ENCODE peak calls at places on chromosomes 5 and 9, in ten cellular contexts. H is IMR-90, Q is foreskin fibroblast, S is neural crest cell, O is AG04450, V is colonic mucosa, K is psoas muscle, I is heart right ventricle, F is cardiac fibroblast, E is PC-3. U is an unnamed sample.

GRCh38 chr9:33159760-33160127 is 7.4 kb downstream of the B4GALT1 start:
- DNase-seq in K (peak), V (peak), Q (no peak), E (peak), F (peak), I (peak), S (no peak), H (peak), O (no peak), U (no peak)

GRCh38 chr9:135568026-135568425 is 6.5 kb downstream of the PAEP start:
- DNase-seq in V (no peak), H (no peak), O (no peak), I (no peak), K (no peak), E (no peak), Q (no peak), S (no peak), F (no peak), U (no peak)

GRCh38 chr5:124746916-124747769 is 704 bp upstream of the ZNF608 start:
- DNase-seq in O (peak), E (peak), S (peak), V (peak), H (peak), F (peak), K (peak), Q (peak), I (peak), U (no peak)

GRCh38 chr5:143065185-143065584 is 295.0 kb downstream of the ARHGAP26 start:
- DNase-seq in Q (peak), F (peak), I (no peak), V (no peak), K (no peak), H (peak), S (no peak), E (no peak), O (peak), U (no peak)

GRCh38 chr9:87119328-87119881 is 172.1 kb upstream of the GAS1 start:
- DNase-seq in E (peak), K (no peak), V (no peak), Q (peak), H (peak), S (no peak), I (peak), O (peak), F (peak), U (no peak)

GRCh38 chr9:132407196-132407595 is 556 bp upstream of the TTF1 start:
- DNase-seq in Q (no peak), F (no peak), V (no peak), O (no peak), H (no peak), S (no peak), I (no peak), E (no peak), K (no peak), U (no peak)

GRCh38 chr5:144390133-144390532 is 219.5 kb downstream of the KCTD16 start:
- DNase-seq in H (peak), S (no peak), Q (no peak), F (no peak), K (no peak), O (no peak), I (no peak), E (peak), V (no peak), U (no peak)

GRCh38 chr5:103565711-103566110 is 3.1 kb upstream of the NUDT12 start:
- DNase-seq in K (no peak), I (no peak), F (no peak), V (no peak), E (no peak), S (no peak), Q (no peak), O (no peak), H (no peak), U (no peak)

GRCh38 chr9:31253800-31254762 is 1130.4 kb upstream of the ACO1 start:
- DNase-seq in V (no peak), H (no peak), Q (no peak), I (no peak), O (no peak), K (no peak), E (no peak), S (no peak), F (no peak), U (no peak)

GRCh38 chr5:142065273-142065672 is 43.3 kb upstream of the NDFIP1 start:
- DNase-seq in K (no peak), Q (peak), V (no peak), S (peak), I (no peak), F (peak), E (no peak), H (peak), O (no peak), U (no peak)

GRCh38 chr5:43602456-43602817 is 543 bp upstream of the NNT start:
- DNase-seq in E (peak), I (peak), V (peak), F (peak), S (peak), H (peak), O (no peak), Q (peak), K (no peak), U (no peak)

GRCh38 chr9:87556039-87556438 is 58.4 kb downstream of the DAPK1 start:
- DNase-seq in O (no peak), S (no peak), I (no peak), K (no peak), V (no peak), H (no peak), F (no peak), E (no peak), Q (no peak), U (no peak)

GRCh38 chr5:129460121-129460950 is at the start of gene ADAMTS19:
- DNase-seq in E (peak), Q (peak), H (peak), O (no peak), K (no peak), F (peak), S (peak), I (no peak), V (peak), U (no peak)

GRCh38 chr5:153670081-153670480 is 179.6 kb downstream of the GRIA1 start:
- DNase-seq in I (no peak), K (no peak), O (no peak), Q (no peak), S (no peak), F (no peak), H (no peak), E (no peak), V (no peak), U (no peak)

GRCh38 chr9:14616188-14616982 is 76.8 kb downstream of the ZDHHC21 start:
- DNase-seq in K (no peak), S (no peak), F (peak), E (peak), V (no peak), O (peak), H (peak), I (no peak), Q (peak), U (no peak)

GRCh38 chr9:83981126-83981871 is 694 bp downstream of the RMI1 start:
- DNase-seq in V (peak), I (peak), F (peak), H (peak), E (peak), S (peak), Q (no peak), K (peak), O (no peak), U (no peak)
- TF ChIP-seq CTCF in V (no peak), I (no peak), F (no peak), H (no peak), E (no peak), S (no peak), Q (no peak), K (no peak), O (no peak), U (no peak)

GRCh38 chr5:132410451-132411381 is 41.2 kb downstream of the SLC22A5 start:
- DNase-seq in O (no peak), F (peak), S (peak), K (peak), Q (peak), I (peak), E (peak), H (peak), V (peak), U (peak)
- TF ChIP-seq CTCF in O (peak), F (peak), S (peak), K (peak), Q (peak), I (peak), E (peak), H (peak), V (peak), U (peak)

DNA sequence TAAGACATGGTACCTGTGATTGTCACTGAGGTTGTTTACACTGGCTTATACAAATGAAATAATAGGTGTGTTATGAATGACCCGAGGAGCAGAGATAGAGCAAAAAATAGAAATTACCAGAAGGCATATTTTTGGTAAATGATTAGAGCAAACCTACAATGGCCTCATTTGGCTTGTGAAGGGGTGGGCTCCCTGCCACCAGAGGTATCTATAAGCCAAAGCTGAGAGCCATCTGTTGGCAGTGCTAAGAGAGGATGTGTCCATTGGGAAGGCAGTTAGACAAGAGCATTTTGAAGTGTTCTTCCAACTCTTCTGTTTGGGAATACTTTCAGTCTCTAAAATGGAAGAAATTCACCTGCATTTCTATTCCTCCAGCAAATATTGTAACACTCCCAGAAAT is 10.6 kb downstream of the NIPAL4 start:
- DNase-seq in E (no peak), O (no peak), V (no peak), H (no peak), I (no peak), Q (no peak), F (no peak), K (no peak), S (no peak), U (no peak)
- TF ChIP-seq CTCF in E (peak), O (no peak), V (no peak), H (no peak), I (no peak), Q (no peak), F (no peak), K (no peak), S (no peak), U (no peak)

DNA sequence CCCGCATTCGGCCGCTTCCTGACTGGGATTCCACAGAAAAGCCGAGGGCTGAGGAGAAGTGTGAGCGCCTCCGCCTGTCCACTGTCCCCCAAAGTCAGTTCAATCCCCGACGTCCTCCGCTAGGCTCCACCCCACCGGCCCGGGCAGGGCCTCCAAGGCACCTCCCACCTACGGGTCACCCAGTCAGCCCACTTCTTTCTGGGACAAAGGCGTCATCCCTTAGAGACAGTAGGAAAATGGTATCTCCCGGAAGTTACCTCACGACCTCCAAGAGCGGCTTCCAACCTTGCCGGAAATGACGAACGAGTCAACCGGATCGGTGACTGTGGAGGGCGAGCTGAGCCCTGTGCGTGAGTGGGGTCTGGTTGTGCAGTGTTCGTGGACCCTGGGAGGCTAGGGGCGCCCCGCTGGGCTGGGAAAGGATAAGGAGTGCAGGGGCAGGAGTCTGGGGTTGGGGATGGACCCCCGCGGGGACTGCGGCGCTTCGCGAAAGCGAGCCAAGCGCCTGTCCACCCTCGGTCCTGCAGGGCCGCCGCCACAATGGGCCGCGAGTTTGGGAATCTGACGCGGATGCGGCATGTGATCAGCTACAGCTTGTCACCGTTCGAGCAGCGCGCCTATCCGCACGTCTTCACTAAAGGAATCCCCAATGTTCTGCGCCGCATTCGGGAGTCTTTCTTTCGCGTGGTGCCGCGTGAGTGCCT is at the start of the genes GDF9 and UQCRQ:
- DNase-seq in H (peak), S (peak), V (peak), I (peak), F (peak), E (peak), Q (peak), K (peak), O (peak), U (peak)
- TF ChIP-seq CTCF in H (peak), S (no peak), V (no peak), I (no peak), F (peak), E (peak), Q (peak), K (peak), O (peak), U (peak)

DNA sequence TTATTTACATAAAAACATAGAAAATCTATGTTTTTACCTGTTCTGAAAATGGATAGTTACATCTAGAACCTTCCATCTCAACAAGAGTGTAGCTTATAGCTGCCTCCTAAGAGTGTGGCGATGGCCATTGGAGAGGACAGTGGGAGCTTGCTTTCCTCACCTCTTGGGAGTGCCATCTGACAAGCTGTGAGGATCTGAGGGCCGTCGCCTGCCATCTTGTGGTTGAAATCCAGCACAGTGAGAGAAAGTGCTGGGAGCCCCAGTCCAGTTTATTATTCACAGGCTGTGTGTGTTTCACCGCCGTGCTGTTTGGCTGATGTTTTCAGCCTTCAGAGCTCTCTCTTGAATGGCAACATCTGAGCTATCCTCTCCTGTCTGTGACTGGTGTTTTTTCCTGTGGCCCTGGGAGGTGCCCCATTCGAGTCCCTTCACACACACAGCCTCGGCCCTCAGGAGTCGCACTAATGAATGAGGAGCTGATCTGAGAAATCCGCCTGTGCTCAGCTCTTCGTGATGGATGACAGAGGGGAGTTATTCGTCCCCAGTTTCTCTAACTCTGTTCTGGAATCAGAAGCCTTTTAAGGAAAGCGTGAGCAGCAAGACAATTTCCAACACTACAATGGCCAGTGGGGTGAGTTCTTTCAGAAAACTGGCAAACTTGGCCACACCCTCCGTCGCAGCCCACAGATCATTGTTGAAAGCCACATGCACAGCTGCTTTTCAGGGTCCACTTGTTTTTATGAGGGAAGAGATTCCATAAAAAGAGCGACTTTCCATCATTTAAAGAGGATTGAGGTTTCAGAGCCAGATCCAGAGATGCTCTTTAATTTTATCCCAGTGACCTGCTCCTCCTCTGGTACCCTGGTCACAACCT is 170.3 kb downstream of the PDZD2 start:
- DNase-seq in H (peak), F (peak), S (peak), E (peak), V (peak), K (peak), Q (peak), I (peak), O (peak), U (peak)
- TF ChIP-seq CTCF in H (peak), F (peak), S (peak), E (peak), V (peak), K (peak), Q (peak), I (peak), O (peak), U (peak)

GRCh38 chr9:34985311-34985899 is 4.1 kb upstream of the DNAJB5 start:
- DNase-seq in S (peak), O (no peak), K (peak), V (peak), H (peak), Q (peak), E (peak), I (no peak), F (peak), U (no peak)
- TF ChIP-seq CTCF in S (peak), O (peak), K (peak), V (peak), H (peak), Q (peak), E (peak), I (peak), F (peak), U (peak)

DNA sequence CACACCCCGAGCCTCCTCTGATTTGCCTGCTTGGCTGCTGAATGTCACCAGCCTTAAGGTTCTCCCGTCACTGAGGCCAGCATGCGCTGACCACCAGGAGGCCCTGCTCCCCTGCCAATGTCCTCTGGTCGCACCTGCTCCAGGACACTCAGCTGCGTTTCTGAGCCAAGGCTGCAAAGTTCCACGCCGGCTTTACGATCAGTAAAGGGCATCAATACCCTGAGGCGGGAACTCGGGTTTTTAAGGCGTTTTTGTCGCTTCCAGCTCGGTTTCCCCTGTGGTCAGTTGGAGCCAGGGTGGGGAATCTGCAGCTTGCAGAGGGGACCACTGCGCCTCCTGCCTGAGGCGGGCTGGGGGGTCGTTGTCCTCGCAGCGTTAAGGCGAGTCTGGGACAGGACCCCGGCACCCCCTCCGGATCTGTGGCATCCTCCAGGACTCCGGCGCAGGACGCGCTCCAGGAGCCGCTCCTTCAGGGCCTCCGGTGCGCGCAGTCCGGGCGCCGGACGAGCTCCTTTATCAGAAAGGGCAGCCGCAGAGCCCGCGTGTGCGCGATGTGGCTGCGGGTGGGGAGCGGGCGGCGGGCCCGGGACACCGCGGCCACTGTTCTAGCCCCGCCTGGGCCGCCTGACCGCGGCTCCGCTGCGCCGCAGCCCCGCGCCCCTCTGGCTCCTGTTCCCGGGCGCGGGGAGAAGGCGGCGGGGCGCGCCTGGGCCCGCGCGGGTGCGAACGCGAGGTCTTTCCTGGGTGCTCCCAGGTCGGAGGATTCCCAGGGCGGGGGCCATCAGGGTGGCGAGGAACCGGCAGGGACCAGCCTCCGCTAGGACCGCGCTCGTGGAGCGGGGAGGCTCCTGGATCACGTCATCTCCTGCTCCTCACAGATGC is 24.2 kb upstream of the FLT4 start:
- DNase-seq in H (no peak), K (no peak), E (no peak), S (no peak), Q (no peak), I (no peak), V (no peak), F (no peak), O (no peak), U (no peak)
- TF ChIP-seq CTCF in H (no peak), K (no peak), E (peak), S (peak), Q (no peak), I (no peak), V (no peak), F (no peak), O (no peak), U (peak)

GRCh38 chr5:8650197-8650596 is 781.2 kb downstream of the MTRR start:
- DNase-seq in E (peak), I (no peak), F (no peak), H (peak), S (no peak), K (no peak), V (no peak), Q (no peak), O (no peak), U (no peak)
- TF ChIP-seq CTCF in E (peak), I (no peak), F (no peak), H (no peak), S (no peak), K (no peak), V (no peak), Q (no peak), O (no peak), U (no peak)

GRCh38 chr5:150398432-150399157 is 14.1 kb downstream of the CD74 start:
- DNase-seq in O (no peak), E (no peak), F (no peak), V (no peak), I (no peak), Q (no peak), K (no peak), H (no peak), S (no peak), U (no peak)

GRCh38 chr5:150400020-150400326 is 12.7 kb downstream of the CD74 start:
- DNase-seq in S (no peak), Q (no peak), K (no peak), E (no peak), I (no peak), H (no peak), O (no peak), F (no peak), V (no peak), U (no peak)

GRCh38 chr5:150397749-150398431 is 14.8 kb downstream of the CD74 start:
- DNase-seq in Q (no peak), S (no peak), O (no peak), F (no peak), I (no peak), V (no peak), E (no peak), H (no peak), K (no peak), U (no peak)

GRCh38 chr5:150400327-150401075 is 12.2 kb downstream of the CD74 start:
- DNase-seq in F (no peak), I (no peak), O (no peak), K (no peak), S (no peak), Q (no peak), V (no peak), H (no peak), E (no peak), U (no peak)

GRCh38 chr5:150399158-150400019 is 13.3 kb downstream of the CD74 start:
- DNase-seq in S (no peak), K (no peak), V (no peak), O (peak), F (no peak), E (no peak), H (peak), Q (no peak), I (no peak), U (no peak)
- TF ChIP-seq CTCF in S (no peak), K (no peak), V (no peak), O (no peak), F (no peak), E (no peak), H (no peak), Q (no peak), I (no peak), U (no peak)

U was measured in D721Med.